ENCODE peak calls at places on chromosomes 13 and 19, in six cellular contexts. W is HL-60, L is psoas muscle, B is endothelial cell, K is body of pancreas, V is GM13977. C is an unnamed sample.

GRCh38 chr13:50981686-50982085 is 72.1 kb downstream of the RNASEH2B start:
- DNase-seq in W (no peak), L (no peak), B (no peak), K (no peak), V (no peak), C (no peak)

GRCh38 chr13:78604782-78605611 is 1.6 kb upstream of the POU4F1 start:
- DNase-seq in W (no peak), L (no peak), B (no peak), K (no peak), V (no peak), C (peak)

GRCh38 chr19:23698711-23699520 is 11.9 kb upstream of the ZNF675 start:
- DNase-seq in W (no peak), L (no peak), B (no peak), K (peak), V (no peak), C (no peak)

GRCh38 chr13:37488682-37489081 is 109.9 kb downstream of the POSTN start:
- DNase-seq in W (no peak), L (no peak), B (no peak), K (no peak), V (no peak), C (no peak)

GRCh38 chr19:2624537-2625091 is 77.9 kb downstream of the GNG7 start:
- DNase-seq in W (no peak), L (peak), B (no peak), K (no peak), V (no peak), C (peak)

GRCh38 chr19:55635334-55635717 is 5.5 kb upstream of the ZNF580 start:
- DNase-seq in W (no peak), L (no peak), B (no peak), K (no peak), V (no peak), C (no peak)

GRCh38 chr19:8367327-8368001 is 3.5 kb downstream of the ANGPTL4 start:
- DNase-seq in W (no peak), L (peak), B (peak), K (peak), V (no peak), C (no peak)

GRCh38 chr19:926595-927043 is 784 bp downstream of the ARID3A start:
- DNase-seq in W (peak), L (peak), B (no peak), K (peak), V (peak), C (peak)

GRCh38 chr13:35879111-35879510 is 252.1 kb downstream of the DCLK1 start:
- DNase-seq in W (no peak), L (no peak), B (no peak), K (no peak), V (no peak), C (no peak)

GRCh38 chr13:24605923-24606372 is 74.3 kb upstream of the ATP12A start:
- DNase-seq in W (peak), L (no peak), B (no peak), K (peak), V (no peak), C (no peak)

GRCh38 chr13:77919351-77920294 is 992 bp upstream of the EDNRB start:
- DNase-seq in W (peak), L (peak), B (peak), K (peak), V (no peak), C (no peak)

GRCh38 chr13:95327190-95327589 is 25.9 kb upstream of the ABCC4 start:
- DNase-seq in W (no peak), L (no peak), B (no peak), K (no peak), V (no peak), C (no peak)
- TF ChIP-seq CTCF in W (no peak), L (no peak), B (no peak), K (no peak), V (no peak), C (no peak)

DNA sequence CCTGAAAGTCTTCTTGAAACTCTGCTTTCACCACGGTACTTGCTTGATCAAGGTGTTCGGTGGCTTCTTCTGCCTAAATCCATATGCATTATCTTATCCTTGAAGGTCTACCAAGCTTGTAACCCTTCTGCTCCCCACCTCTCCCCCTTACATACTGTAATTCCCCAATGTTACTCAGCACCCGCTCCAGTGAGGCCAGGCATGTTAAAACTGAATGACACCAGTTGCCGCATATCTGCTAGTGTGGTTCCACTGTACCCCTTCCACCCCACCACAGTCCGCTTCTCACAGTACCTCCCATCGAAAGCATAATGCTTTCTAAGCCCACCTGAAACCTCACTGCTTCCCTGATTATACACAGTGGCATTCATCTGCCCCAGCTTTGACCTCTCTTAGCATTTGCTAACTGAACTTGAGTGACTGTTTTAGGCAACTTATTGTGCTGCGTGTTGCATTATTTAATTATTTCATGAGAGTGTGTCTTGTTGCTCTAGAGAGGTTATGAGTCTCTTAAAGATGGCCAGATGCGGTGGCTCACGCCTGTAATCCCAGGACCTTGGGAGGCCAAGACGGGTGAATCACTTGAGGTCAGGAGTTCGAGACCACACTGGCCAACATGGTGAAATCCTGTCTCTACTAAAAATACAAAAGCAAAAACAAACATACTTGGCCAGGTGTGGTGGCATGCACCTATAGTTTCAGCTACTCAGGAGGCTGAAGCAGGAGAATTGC is 87.6 kb upstream of the MBNL2 start:
- DNase-seq in W (no peak), L (no peak), B (no peak), K (no peak), V (no peak), C (no peak)
- TF ChIP-seq CTCF in W (no peak), L (no peak), B (no peak), K (no peak), V (no peak), C (no peak)

DNA sequence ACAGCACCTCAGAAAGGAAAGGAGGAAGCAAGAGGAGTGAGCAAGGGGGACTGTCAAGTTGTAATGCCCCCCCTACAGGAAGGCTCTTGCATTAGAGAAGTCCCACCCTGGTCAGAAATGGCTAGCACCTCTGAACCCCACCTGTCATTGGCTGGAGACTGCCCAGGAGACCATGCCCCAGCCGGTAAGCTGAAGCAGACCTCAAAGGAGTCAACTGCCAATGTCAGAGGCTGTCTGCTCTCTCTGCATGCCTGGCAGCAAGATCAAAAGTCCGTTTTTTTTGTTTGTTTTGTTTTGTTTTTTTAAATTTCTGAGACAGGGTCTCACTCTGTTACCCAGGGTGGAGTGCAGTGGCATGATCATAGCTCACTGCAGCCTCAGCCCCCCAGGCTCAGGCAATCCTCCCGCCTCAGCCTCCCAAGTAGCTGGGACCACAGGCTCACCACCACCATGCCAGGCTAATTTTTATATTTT is 8.1 kb upstream of the BCL3 start:
- DNase-seq in W (no peak), L (no peak), B (no peak), K (no peak), V (no peak), C (no peak)
- TF ChIP-seq CTCF in W (no peak), L (no peak), B (no peak), K (no peak), V (peak), C (no peak)

GRCh38 chr19:49788857-49789256 is 22.1 kb downstream of the AP2A1 start:
- DNase-seq in W (no peak), L (no peak), B (no peak), K (no peak), V (no peak), C (no peak)
- TF ChIP-seq CTCF in W (no peak), L (no peak), B (no peak), K (no peak), V (no peak), C (no peak)

GRCh38 chr19:32040246-32040645 is 305.2 kb upstream of the ZNF507 start:
- DNase-seq in W (no peak), L (no peak), B (no peak), K (no peak), V (no peak), C (no peak)

GRCh38 chr19:32037998-32038732 is 307.2 kb upstream of the ZNF507 start:
- DNase-seq in W (no peak), L (no peak), B (no peak), K (no peak), V (no peak), C (no peak)

GRCh38 chr19:32039446-32039845 is 306.0 kb upstream of the ZNF507 start:
- DNase-seq in W (no peak), L (no peak), B (no peak), K (no peak), V (no peak), C (no peak)

DNA sequence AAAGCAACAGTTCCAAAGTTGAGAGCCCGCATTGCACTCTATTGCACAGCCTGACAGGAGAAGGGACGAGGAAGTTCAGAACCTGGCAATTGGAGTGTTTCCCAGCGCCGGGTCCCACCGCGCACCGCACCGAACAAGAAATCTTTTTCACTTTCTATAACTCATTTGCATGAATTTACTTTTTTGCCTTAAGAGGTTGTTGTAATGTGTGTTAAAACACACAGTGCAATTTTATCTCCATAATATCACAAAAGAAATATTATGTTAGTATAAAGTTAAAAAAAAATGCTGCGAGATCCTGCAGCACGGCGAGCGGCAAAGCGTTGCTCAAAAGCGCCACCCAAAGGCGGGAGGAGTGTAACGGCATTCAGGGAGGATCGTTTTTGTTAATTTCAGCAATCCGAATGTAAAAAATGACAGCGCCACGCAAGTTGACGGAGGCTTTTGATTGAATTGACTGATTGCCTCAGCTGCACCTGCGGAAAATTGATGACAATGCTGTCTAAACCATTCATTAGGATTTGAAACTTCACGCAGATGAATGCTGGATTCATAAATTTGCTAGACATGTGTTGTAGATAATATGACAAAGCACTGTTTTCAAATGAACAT is 303.6 kb upstream of the ZNF507 start:
- DNase-seq in W (peak), L (no peak), B (peak), K (peak), V (no peak), C (no peak)
- TF ChIP-seq CTCF in W (peak), L (peak), B (peak), K (peak), V (no peak), C (no peak)